ENCODE peak calls at places on chromosome 1, in eight cellular contexts. I, W, T, B, P, M, Y and K are unnamed samples.

GRCh38 chr1:37342736-37343135 is 131.6 kb upstream of the ZC3H12A start:
- DNase-seq in M (no peak), B (no peak), I (no peak), P (no peak), T (no peak), Y (no peak), W (no peak), K (no peak)

GRCh38 chr1:62712625-62713243 is 24.5 kb upstream of the DOCK7 start:
- DNase-seq in B (no peak), T (no peak), W (no peak), I (no peak), P (no peak), Y (no peak), M (no peak), K (no peak)

GRCh38 chr1:76073471-76073870 is 1.1 kb upstream of the ST6GALNAC3 start:
- DNase-seq in I (no peak), M (no peak), T (no peak), W (no peak), B (no peak), Y (no peak), P (no peak), K (peak; percentile 44)

GRCh38 chr1:154087574-154087973 is 67.3 kb downstream of the NUP210L start:
- DNase-seq in Y (no peak), T (no peak), I (no peak), M (no peak), W (no peak), B (no peak), P (no peak), K (no peak)

GRCh38 chr1:212794561-212795014 is 2.9 kb downstream of the TATDN3 start:
- DNase-seq in B (peak; percentile 78), W (no peak), M (peak; percentile 75), Y (no peak), P (peak; percentile 28), I (no peak), T (no peak), K (no peak)

GRCh38 chr1:32817159-32817814 is at the start of the genes S100PBP and YARS1:
- DNase-seq in I (peak; percentile 100), T (peak; percentile 99), W (peak; percentile 99), Y (peak; percentile 98), P (peak; percentile 99), M (peak; percentile 99), B (peak; percentile 99), K (peak; percentile 99)

GRCh38 chr1:30662291-30662840 is 61.0 kb downstream of the MATN1 start:
- DNase-seq in T (no peak), W (no peak), I (no peak), P (no peak), Y (no peak), B (no peak), M (no peak), K (no peak)

GRCh38 chr1:232204269-232204668 is 425.7 kb downstream of the SIPA1L2 start:
- DNase-seq in T (no peak), M (no peak), W (no peak), B (no peak), Y (no peak), P (no peak), I (no peak), K (no peak)

GRCh38 chr1:5001466-5001865 is 347.1 kb downstream of the AJAP1 start:
- DNase-seq in W (peak; percentile 45), Y (no peak), I (peak; percentile 2), M (no peak), T (no peak), B (no peak), P (no peak), K (no peak)

GRCh38 chr1:116852910-116853309 is 56.8 kb upstream of the PTGFRN start:
- DNase-seq in M (no peak), I (no peak), T (no peak), P (no peak), Y (no peak), B (no peak), W (no peak), K (peak; percentile 36)

GRCh38 chr1:23473037-23473800 is 10.8 kb downstream of the ASAP3 start:
- DNase-seq in B (no peak), P (no peak), I (no peak), W (no peak), M (no peak), Y (no peak), T (no peak), K (no peak)